ENCODE peak calls at places on chromosomes 4 and X, in seven cellular contexts. One of them, this sample, is unnamed.

GRCh38 chr4:188400456-188400855 is 261.2 kb downstream of the TRIML1 start:
- DNase-seq in H9: no peak
- DNase-seq in trophoblast cell: no peak
- DNase-seq in mesenchymal stem cell: no peak
- DNase-seq in H1: no peak
- DNase-seq in neuronal stem cell: no peak
- DNase-seq in mesendoderm: peak; percentile 31
- DNase-seq in this sample: no peak

GRCh38 chr4:52982246-52982950 is 120.3 kb downstream of the RASL11B start:
- DNase-seq in mesendoderm: peak; percentile 66
- DNase-seq in H1: no peak
- DNase-seq in neuronal stem cell: peak; percentile 24
- DNase-seq in mesenchymal stem cell: peak; percentile 72
- DNase-seq in H9: no peak
- DNase-seq in trophoblast cell: peak; percentile 10
- DNase-seq in this sample: peak; percentile 73

GRCh38 chr4:186685744-186686143 is 37.9 kb downstream of the FAT1 start:
- DNase-seq in mesenchymal stem cell: peak; percentile 89
- DNase-seq in neuronal stem cell: no peak
- DNase-seq in mesendoderm: peak; percentile 80
- DNase-seq in trophoblast cell: no peak
- DNase-seq in H9: no peak
- DNase-seq in H1: no peak
- DNase-seq in this sample: peak; percentile 92

GRCh38 chrX:320126-320783 is 1.7 kb upstream of the GTPBP6 start:
- DNase-seq in neuronal stem cell: no peak
- DNase-seq in H1: no peak
- DNase-seq in H9: no peak
- DNase-seq in trophoblast cell: no peak
- DNase-seq in mesendoderm: no peak
- DNase-seq in mesenchymal stem cell: peak; percentile 28
- DNase-seq in this sample: peak; percentile 10

GRCh38 chr4:35818520-35818919 is 425.8 kb downstream of the ARAP2 start:
- DNase-seq in mesenchymal stem cell: peak; percentile 5
- DNase-seq in H1: no peak
- DNase-seq in trophoblast cell: no peak
- DNase-seq in mesendoderm: peak; percentile 63
- DNase-seq in neuronal stem cell: no peak
- DNase-seq in H9: no peak
- DNase-seq in this sample: no peak

GRCh38 chrX:133294126-133294525 is 76.0 kb upstream of the TFDP3 start:
- DNase-seq in mesenchymal stem cell: peak; percentile 25
- DNase-seq in mesendoderm: no peak
- DNase-seq in neuronal stem cell: no peak
- DNase-seq in H1: no peak
- DNase-seq in trophoblast cell: no peak
- DNase-seq in H9: no peak
- DNase-seq in this sample: no peak

GRCh38 chrX:43481601-43482000 is 174.5 kb upstream of the MAOA start:
- DNase-seq in mesendoderm: peak; percentile 86
- DNase-seq in neuronal stem cell: no peak
- DNase-seq in trophoblast cell: no peak
- DNase-seq in H9: no peak
- DNase-seq in H1: no peak
- DNase-seq in mesenchymal stem cell: no peak
- DNase-seq in this sample: no peak

GRCh38 chr4:152014280-152014679 is 253.5 kb upstream of the GATB start:
- DNase-seq in trophoblast cell: no peak
- DNase-seq in H9: no peak
- DNase-seq in neuronal stem cell: no peak
- DNase-seq in mesendoderm: no peak
- DNase-seq in mesenchymal stem cell: no peak
- DNase-seq in H1: no peak
- DNase-seq in this sample: no peak

GRCh38 chr4:121773873-121774272 is 8.9 kb upstream of the SMIM43 start:
- DNase-seq in mesendoderm: peak; percentile 30
- DNase-seq in neuronal stem cell: no peak
- DNase-seq in mesenchymal stem cell: no peak
- DNase-seq in H9: no peak
- DNase-seq in H1: no peak
- DNase-seq in trophoblast cell: no peak
- DNase-seq in this sample: no peak

GRCh38 chr4:164819366-164819765 is 57.6 kb upstream of the APELA start:
- DNase-seq in mesenchymal stem cell: no peak
- DNase-seq in neuronal stem cell: no peak
- DNase-seq in H1: no peak
- DNase-seq in H9: no peak
- DNase-seq in trophoblast cell: no peak
- DNase-seq in mesendoderm: no peak
- DNase-seq in this sample: no peak

GRCh38 chrX:42694260-42694815 is 83.6 kb downstream of the PPP1R2C start:
- DNase-seq in trophoblast cell: no peak
- DNase-seq in neuronal stem cell: no peak
- DNase-seq in H1: no peak
- DNase-seq in mesenchymal stem cell: no peak
- DNase-seq in mesendoderm: no peak
- DNase-seq in H9: no peak
- DNase-seq in this sample: no peak

GRCh38 chrX:134554291-134554690 is 94.3 kb downstream of the HPRT1 start:
- DNase-seq in H9: no peak
- DNase-seq in neuronal stem cell: no peak
- DNase-seq in mesenchymal stem cell: no peak
- DNase-seq in H1: no peak
- DNase-seq in trophoblast cell: no peak
- DNase-seq in mesendoderm: no peak
- DNase-seq in this sample: no peak

GRCh38 chr4:168541608-168541953 is 44.7 kb downstream of the PALLD start:
- DNase-seq in neuronal stem cell: no peak
- DNase-seq in trophoblast cell: no peak
- DNase-seq in mesendoderm: no peak
- DNase-seq in mesenchymal stem cell: no peak
- DNase-seq in H1: no peak
- DNase-seq in H9: no peak
- DNase-seq in this sample: peak; percentile 70

GRCh38 chrX:134315893-134316292 is 78.9 kb downstream of the CCDC160 start:
- DNase-seq in neuronal stem cell: no peak
- DNase-seq in mesenchymal stem cell: no peak
- DNase-seq in H9: no peak
- DNase-seq in trophoblast cell: no peak
- DNase-seq in mesendoderm: no peak
- DNase-seq in H1: no peak
- DNase-seq in this sample: no peak

GRCh38 chrX:9357500-9358139 is 107.2 kb upstream of the TBL1X start:
- DNase-seq in H9: no peak
- DNase-seq in neuronal stem cell: no peak
- DNase-seq in mesendoderm: no peak
- DNase-seq in H1: no peak
- DNase-seq in mesenchymal stem cell: no peak
- DNase-seq in trophoblast cell: no peak
- DNase-seq in this sample: no peak

GRCh38 chr4:116733368-116733767 is 352.0 kb downstream of the TRAM1L1 start:
- DNase-seq in trophoblast cell: no peak
- DNase-seq in neuronal stem cell: no peak
- DNase-seq in H9: no peak
- DNase-seq in H1: no peak
- DNase-seq in mesendoderm: no peak
- DNase-seq in mesenchymal stem cell: no peak
- DNase-seq in this sample: no peak

GRCh38 chrX:42934020-42934701 is 156.2 kb upstream of the PPP1R2C start:
- DNase-seq in H1: no peak
- DNase-seq in trophoblast cell: no peak
- DNase-seq in mesenchymal stem cell: peak; percentile 9
- DNase-seq in H9: no peak
- DNase-seq in mesendoderm: no peak
- DNase-seq in neuronal stem cell: no peak
- DNase-seq in this sample: no peak

GRCh38 chrX:2449135-2449886 is 51.5 kb downstream of the DHRSX start:
- DNase-seq in mesendoderm: no peak
- DNase-seq in H1: no peak
- DNase-seq in neuronal stem cell: no peak
- DNase-seq in mesenchymal stem cell: no peak
- DNase-seq in H9: no peak
- DNase-seq in trophoblast cell: no peak
- DNase-seq in this sample: no peak
- H3K4ac ChIP-seq in mesendoderm: no peak overlapping the region
- H3K4ac ChIP-seq in H1: no peak overlapping the region
- H3K4ac ChIP-seq in neuronal stem cell: no peak overlapping the region
- H3K4ac ChIP-seq in mesenchymal stem cell: no peak overlapping the region
- H3K4ac ChIP-seq in H9: no peak overlapping the region
- H3K4ac ChIP-seq in trophoblast cell: no peak overlapping the region
- H3K4ac ChIP-seq in this sample: no peak overlapping the region

GRCh38 chr4:108804648-108805273 is 41.9 kb upstream of the ETNPPL start:
- DNase-seq in mesendoderm: no peak
- DNase-seq in H9: no peak
- DNase-seq in H1: no peak
- DNase-seq in neuronal stem cell: no peak
- DNase-seq in trophoblast cell: no peak
- DNase-seq in mesenchymal stem cell: no peak
- DNase-seq in this sample: no peak

GRCh38 chr4:108813261-108813660 is 50.4 kb upstream of the ETNPPL start:
- DNase-seq in neuronal stem cell: no peak
- DNase-seq in mesenchymal stem cell: no peak
- DNase-seq in H1: no peak
- DNase-seq in mesendoderm: no peak
- DNase-seq in trophoblast cell: peak; percentile 19
- DNase-seq in H9: no peak
- DNase-seq in this sample: no peak

GRCh38 chr4:108811486-108811885 is 48.6 kb upstream of the ETNPPL start:
- DNase-seq in H1: no peak
- DNase-seq in mesenchymal stem cell: no peak
- DNase-seq in mesendoderm: no peak
- DNase-seq in neuronal stem cell: no peak
- DNase-seq in H9: no peak
- DNase-seq in trophoblast cell: no peak
- DNase-seq in this sample: no peak

GRCh38 chr4:108814327-108814726 is 51.5 kb upstream of the ETNPPL start:
- DNase-seq in H1: no peak
- DNase-seq in mesenchymal stem cell: no peak
- DNase-seq in H9: no peak
- DNase-seq in mesendoderm: no peak
- DNase-seq in neuronal stem cell: no peak
- DNase-seq in trophoblast cell: no peak
- DNase-seq in this sample: no peak

GRCh38 chr4:108810087-108810486 is 47.2 kb upstream of the ETNPPL start:
- DNase-seq in neuronal stem cell: no peak
- DNase-seq in mesenchymal stem cell: no peak
- DNase-seq in H9: no peak
- DNase-seq in H1: no peak
- DNase-seq in mesendoderm: no peak
- DNase-seq in trophoblast cell: no peak
- DNase-seq in this sample: no peak
- H3K4ac ChIP-seq in neuronal stem cell: no peak overlapping the region
- H3K4ac ChIP-seq in mesenchymal stem cell: no peak overlapping the region
- H3K4ac ChIP-seq in H9: no peak overlapping the region
- H3K4ac ChIP-seq in H1: no peak overlapping the region
- H3K4ac ChIP-seq in mesendoderm: no peak overlapping the region
- H3K4ac ChIP-seq in trophoblast cell: no peak overlapping the region
- H3K4ac ChIP-seq in this sample: no peak overlapping the region

GRCh38 chr4:3702551-3703221 is 63.5 kb upstream of the ADRA2C start:
- DNase-seq in mesendoderm: no peak
- DNase-seq in H1: no peak
- DNase-seq in mesenchymal stem cell: no peak
- DNase-seq in trophoblast cell: no peak
- DNase-seq in H9: no peak
- DNase-seq in neuronal stem cell: no peak
- DNase-seq in this sample: no peak

GRCh38 chr4:3700736-3701135 is 65.4 kb upstream of the ADRA2C start:
- DNase-seq in mesenchymal stem cell: no peak
- DNase-seq in mesendoderm: no peak
- DNase-seq in H9: no peak
- DNase-seq in neuronal stem cell: no peak
- DNase-seq in H1: no peak
- DNase-seq in trophoblast cell: no peak
- DNase-seq in this sample: no peak

GRCh38 chr4:3700223-3700622 is 66.0 kb upstream of the ADRA2C start:
- DNase-seq in trophoblast cell: no peak
- DNase-seq in neuronal stem cell: no peak
- DNase-seq in mesendoderm: no peak
- DNase-seq in H9: no peak
- DNase-seq in H1: no peak
- DNase-seq in mesenchymal stem cell: no peak
- DNase-seq in this sample: no peak

GRCh38 chr4:3702084-3702521 is 64.1 kb upstream of the ADRA2C start:
- DNase-seq in trophoblast cell: no peak
- DNase-seq in neuronal stem cell: no peak
- DNase-seq in mesenchymal stem cell: no peak
- DNase-seq in mesendoderm: no peak
- DNase-seq in H9: no peak
- DNase-seq in H1: no peak
- DNase-seq in this sample: no peak

DNA sequence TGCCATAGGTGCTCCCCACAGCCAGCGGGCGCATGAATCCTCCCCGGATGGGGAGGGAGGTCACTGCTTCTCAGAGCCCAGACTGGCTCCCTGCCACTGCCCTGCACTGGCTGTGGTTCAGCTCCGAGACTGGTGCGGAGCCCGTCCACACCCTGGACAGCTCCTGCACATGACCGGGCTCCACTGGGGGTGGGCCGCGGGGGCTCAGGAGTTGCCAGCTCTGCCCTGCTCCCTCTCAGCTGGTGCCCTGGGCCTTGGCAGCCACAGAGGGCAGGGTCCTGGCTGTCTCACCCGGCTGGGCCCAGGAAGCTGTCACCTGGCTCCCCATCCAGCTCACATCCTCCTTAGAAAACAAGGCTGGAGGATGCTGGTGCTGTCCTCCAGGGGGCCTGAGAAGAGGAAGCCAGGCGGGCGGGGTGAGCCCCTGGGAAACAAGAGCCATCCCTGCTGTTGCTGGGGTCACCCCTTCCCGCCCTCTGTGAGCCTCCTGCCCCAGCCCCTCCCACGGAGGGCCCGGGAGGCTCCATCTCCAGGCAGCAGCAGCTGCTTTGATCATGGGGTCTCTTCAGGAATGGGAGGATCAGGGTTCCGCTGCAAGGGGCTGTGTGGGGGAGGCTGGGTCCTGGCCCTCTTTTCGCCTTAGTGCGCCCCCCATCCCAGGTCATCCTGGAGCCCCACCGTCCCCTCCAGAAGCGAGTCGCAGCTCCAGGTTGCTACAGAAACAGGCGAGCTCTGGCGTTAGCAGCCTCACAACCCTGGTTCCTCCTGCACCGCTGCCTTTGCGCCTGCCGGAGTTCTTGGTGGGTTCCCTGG is 64.7 kb upstream of the ADRA2C start:
- DNase-seq in neuronal stem cell: no peak
- DNase-seq in mesenchymal stem cell: no peak
- DNase-seq in H9: no peak
- DNase-seq in H1: no peak
- DNase-seq in mesendoderm: no peak
- DNase-seq in trophoblast cell: no peak
- DNase-seq in this sample: no peak
- H3K4ac ChIP-seq in neuronal stem cell: peak overlapping the region; percentile 43
- H3K4ac ChIP-seq in mesenchymal stem cell: no peak overlapping the region
- H3K4ac ChIP-seq in H9: no peak overlapping the region
- H3K4ac ChIP-seq in H1: no peak overlapping the region
- H3K4ac ChIP-seq in mesendoderm: no peak overlapping the region
- H3K4ac ChIP-seq in trophoblast cell: no peak overlapping the region
- H3K4ac ChIP-seq in this sample: no peak overlapping the region

DNA sequence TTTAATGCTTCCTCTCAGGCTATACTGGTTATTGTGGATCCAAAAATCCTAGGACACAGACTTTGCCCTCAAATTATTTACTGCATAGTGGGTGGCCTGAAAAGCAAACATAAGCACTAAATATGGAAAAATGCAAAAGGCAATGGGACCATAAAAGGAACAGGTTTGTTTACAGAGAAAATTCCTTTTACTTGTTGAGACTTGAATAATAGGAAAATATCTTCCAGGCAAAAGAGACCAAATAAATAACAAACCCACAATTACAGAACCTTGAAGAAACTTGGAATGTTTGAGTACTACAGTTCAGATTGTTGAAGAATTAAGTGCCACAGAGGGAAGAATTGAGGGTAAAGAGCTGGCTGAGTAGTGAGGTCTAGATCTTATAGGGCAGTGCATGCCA is 711.0 kb downstream of the C4orf33 start:
- DNase-seq in mesendoderm: no peak
- DNase-seq in H1: no peak
- DNase-seq in mesenchymal stem cell: no peak
- DNase-seq in trophoblast cell: no peak
- DNase-seq in H9: no peak
- DNase-seq in neuronal stem cell: no peak
- DNase-seq in this sample: no peak
- H3K4ac ChIP-seq in mesendoderm: no peak overlapping the region
- H3K4ac ChIP-seq in H1: no peak overlapping the region
- H3K4ac ChIP-seq in mesenchymal stem cell: no peak overlapping the region
- H3K4ac ChIP-seq in trophoblast cell: no peak overlapping the region
- H3K4ac ChIP-seq in H9: no peak overlapping the region
- H3K4ac ChIP-seq in neuronal stem cell: no peak overlapping the region
- H3K4ac ChIP-seq in this sample: no peak overlapping the region